ENCODE peak calls at places on chromosome 5, in six cellular contexts. One of them, this sample, is unnamed.
A peak's percentile ranks its signal among the peaks of the same experiment; 100 is the strongest.

GRCh38 chr5:147391781-147392180 is 118.1 kb downstream of the DPYSL3 start:
- DNase-seq in EH: peak; percentile 84
- DNase-seq in mucosa of gallbladder: peak; percentile 27
- DNase-seq in NCI-H1092 treated with DMSO at 0.1 percent for 48 hours: no peak
- DNase-seq in DMS153: no peak
- DNase-seq in astrocyte of the spinal cord: peak; percentile 79
- DNase-seq in this sample: peak; percentile 88

GRCh38 chr5:148999741-149000140 is 63.1 kb downstream of the SH3TC2 start:
- DNase-seq in mucosa of gallbladder: no peak
- DNase-seq in EH: no peak
- DNase-seq in astrocyte of the spinal cord: no peak
- DNase-seq in NCI-H1092 treated with DMSO at 0.1 percent for 48 hours: no peak
- DNase-seq in DMS153: no peak
- DNase-seq in this sample: no peak

GRCh38 chr5:158869092-158869491 is 230.6 kb downstream of the EBF1 start:
- DNase-seq in EH: no peak
- DNase-seq in astrocyte of the spinal cord: no peak
- DNase-seq in mucosa of gallbladder: no peak
- DNase-seq in DMS153: peak; percentile 35
- DNase-seq in NCI-H1092 treated with DMSO at 0.1 percent for 48 hours: peak; percentile 5
- DNase-seq in this sample: no peak

GRCh38 chr5:139884144-139884543 is 88.5 kb downstream of the PSD2 start:
- DNase-seq in mucosa of gallbladder: no peak
- DNase-seq in EH: no peak
- DNase-seq in DMS153: no peak
- DNase-seq in NCI-H1092 treated with DMSO at 0.1 percent for 48 hours: no peak
- DNase-seq in astrocyte of the spinal cord: no peak
- DNase-seq in this sample: no peak

GRCh38 chr5:124963236-124963929 is 216.9 kb upstream of the ZNF608 start:
- DNase-seq in NCI-H1092 treated with DMSO at 0.1 percent for 48 hours: no peak
- DNase-seq in astrocyte of the spinal cord: peak; percentile 57
- DNase-seq in EH: peak; percentile 84
- DNase-seq in DMS153: no peak
- DNase-seq in mucosa of gallbladder: peak; percentile 21
- DNase-seq in this sample: peak; percentile 28

GRCh38 chr5:173917788-173918786 is 29.9 kb downstream of the CPEB4 start:
- DNase-seq in DMS153: peak; percentile 17
- DNase-seq in astrocyte of the spinal cord: peak; percentile 95
- DNase-seq in EH: peak; percentile 86
- DNase-seq in mucosa of gallbladder: peak; percentile 71
- DNase-seq in NCI-H1092 treated with DMSO at 0.1 percent for 48 hours: no peak
- DNase-seq in this sample: peak; percentile 76

GRCh38 chr5:90293931-90294330 is 115.6 kb downstream of the CETN3 start:
- DNase-seq in EH: peak; percentile 18
- DNase-seq in mucosa of gallbladder: no peak
- DNase-seq in DMS153: no peak
- DNase-seq in NCI-H1092 treated with DMSO at 0.1 percent for 48 hours: no peak
- DNase-seq in astrocyte of the spinal cord: peak; percentile 92
- DNase-seq in this sample: peak; percentile 89

GRCh38 chr5:52481216-52481615 is 306.5 kb upstream of the ITGA1 start:
- DNase-seq in astrocyte of the spinal cord: no peak
- DNase-seq in DMS153: no peak
- DNase-seq in NCI-H1092 treated with DMSO at 0.1 percent for 48 hours: no peak
- DNase-seq in EH: no peak
- DNase-seq in mucosa of gallbladder: no peak
- DNase-seq in this sample: no peak

GRCh38 chr5:16975950-16976624 is 40.0 kb upstream of the MYO10 start:
- DNase-seq in mucosa of gallbladder: no peak
- DNase-seq in EH: peak; percentile 59
- DNase-seq in astrocyte of the spinal cord: no peak
- DNase-seq in DMS153: no peak
- DNase-seq in NCI-H1092 treated with DMSO at 0.1 percent for 48 hours: no peak
- DNase-seq in this sample: no peak

GRCh38 chr5:141825836-141826560 is 52.2 kb downstream of the PCDH1 start:
- DNase-seq in astrocyte of the spinal cord: no peak
- DNase-seq in DMS153: no peak
- DNase-seq in EH: no peak
- DNase-seq in mucosa of gallbladder: no peak
- DNase-seq in NCI-H1092 treated with DMSO at 0.1 percent for 48 hours: peak; percentile 10
- DNase-seq in this sample: no peak

GRCh38 chr5:1005904-1006655 is 2.5 kb upstream of the NKD2 start:
- DNase-seq in EH: no peak
- DNase-seq in astrocyte of the spinal cord: no peak
- DNase-seq in NCI-H1092 treated with DMSO at 0.1 percent for 48 hours: no peak
- DNase-seq in mucosa of gallbladder: no peak
- DNase-seq in DMS153: no peak
- DNase-seq in this sample: no peak

GRCh38 chr5:93053825-93054224 is 527.2 kb downstream of the NR2F1-AS1 start:
- DNase-seq in EH: peak; percentile 40
- DNase-seq in DMS153: no peak
- DNase-seq in astrocyte of the spinal cord: peak; percentile 44
- DNase-seq in NCI-H1092 treated with DMSO at 0.1 percent for 48 hours: no peak
- DNase-seq in mucosa of gallbladder: no peak
- DNase-seq in this sample: no peak

GRCh38 chr5:140996055-140996454 is 29.8 kb downstream of the PCDHAC2 start:
- DNase-seq in NCI-H1092 treated with DMSO at 0.1 percent for 48 hours: no peak
- DNase-seq in DMS153: no peak
- DNase-seq in astrocyte of the spinal cord: no peak
- DNase-seq in EH: no peak
- DNase-seq in mucosa of gallbladder: no peak
- DNase-seq in this sample: no peak

GRCh38 chr5:135718151-135718550 is 116.3 kb upstream of the SLC25A48 start:
- DNase-seq in DMS153: no peak
- DNase-seq in EH: peak; percentile 40
- DNase-seq in mucosa of gallbladder: no peak
- DNase-seq in NCI-H1092 treated with DMSO at 0.1 percent for 48 hours: no peak
- DNase-seq in astrocyte of the spinal cord: no peak
- DNase-seq in this sample: peak; percentile 33

GRCh38 chr5:176810084-176810597 is at the start of gene UNC5A:
- DNase-seq in DMS153: no peak
- DNase-seq in EH: peak; percentile 26
- DNase-seq in NCI-H1092 treated with DMSO at 0.1 percent for 48 hours: peak; percentile 43
- DNase-seq in mucosa of gallbladder: no peak
- DNase-seq in astrocyte of the spinal cord: peak; percentile 44
- DNase-seq in this sample: peak; percentile 10

GRCh38 chr5:62498961-62499360 is 79.7 kb upstream of the LRRC70 start:
- DNase-seq in DMS153: no peak
- DNase-seq in EH: no peak
- DNase-seq in astrocyte of the spinal cord: no peak
- DNase-seq in NCI-H1092 treated with DMSO at 0.1 percent for 48 hours: no peak
- DNase-seq in mucosa of gallbladder: no peak
- DNase-seq in this sample: no peak

GRCh38 chr5:53037141-53037859 is 48.1 kb downstream of the ITGA2 start:
- DNase-seq in EH: peak; percentile 72
- DNase-seq in mucosa of gallbladder: no peak
- DNase-seq in astrocyte of the spinal cord: peak; percentile 72
- DNase-seq in NCI-H1092 treated with DMSO at 0.1 percent for 48 hours: no peak
- DNase-seq in DMS153: no peak
- DNase-seq in this sample: no peak

GRCh38 chr5:82991678-82992323 is 85.4 kb downstream of the TMEM167A start:
- DNase-seq in mucosa of gallbladder: no peak
- DNase-seq in NCI-H1092 treated with DMSO at 0.1 percent for 48 hours: no peak
- DNase-seq in EH: peak; percentile 28
- DNase-seq in astrocyte of the spinal cord: peak; percentile 35
- DNase-seq in DMS153: no peak
- DNase-seq in this sample: peak; percentile 74

GRCh38 chr5:151106509-151106908 is 25.7 kb upstream of the TNIP1 start:
- DNase-seq in astrocyte of the spinal cord: no peak
- DNase-seq in EH: no peak
- DNase-seq in DMS153: no peak
- DNase-seq in mucosa of gallbladder: no peak
- DNase-seq in NCI-H1092 treated with DMSO at 0.1 percent for 48 hours: no peak
- DNase-seq in this sample: no peak

GRCh38 chr5:179733764-179734126 is 1.1 kb downstream of the MAML1 start:
- DNase-seq in NCI-H1092 treated with DMSO at 0.1 percent for 48 hours: no peak
- DNase-seq in EH: no peak
- DNase-seq in mucosa of gallbladder: no peak
- DNase-seq in DMS153: no peak
- DNase-seq in astrocyte of the spinal cord: no peak
- DNase-seq in this sample: no peak

GRCh38 chr5:167916706-167917105 is 374.7 kb upstream of the WWC1 start:
- DNase-seq in NCI-H1092 treated with DMSO at 0.1 percent for 48 hours: no peak
- DNase-seq in DMS153: no peak
- DNase-seq in EH: peak; percentile 17
- DNase-seq in astrocyte of the spinal cord: no peak
- DNase-seq in mucosa of gallbladder: no peak
- DNase-seq in this sample: no peak